ENCODE peak calls at places on chromosomes 2 and 18, in five cellular contexts. L is GM06990, Z is bronchial epithelial cell, S is coronary artery, T is H1. V is an unnamed sample.

GRCh38 chr2:68755071-68755470 is 20.5 kb downstream of the ARHGAP25 start:
- DNase-seq in L (no peak), Z (no peak), S (no peak), T (no peak), V (no peak)

GRCh38 chr2:14126846-14127245 is 505.7 kb upstream of the LRATD1 start:
- DNase-seq in L (no peak), Z (no peak), S (no peak), T (no peak), V (no peak)

GRCh38 chr2:223868005-223868404 is 30.6 kb upstream of the AP1S3 start:
- DNase-seq in L (no peak), Z (no peak), S (no peak), T (no peak), V (no peak)

GRCh38 chr2:23492941-23493340 is 108.0 kb downstream of the KLHL29 start:
- DNase-seq in L (no peak), Z (peak; percentile 96), S (no peak), T (no peak), V (no peak)

GRCh38 chr18:51196116-51196810 is 1.2 kb downstream of the MEX3C start:
- DNase-seq in L (peak; percentile 62), Z (no peak), S (peak; percentile 79), T (no peak), V (no peak)

GRCh38 chr2:199273043-199273647 is 184.6 kb downstream of the SATB2 start:
- DNase-seq in L (no peak), Z (peak; percentile 17), S (no peak), T (no peak), V (no peak)

GRCh38 chr2:80311304-80311703 is 6.8 kb upstream of the LRRTM1 start:
- DNase-seq in L (no peak), Z (peak; percentile 9), S (no peak), T (no peak), V (no peak)

GRCh38 chr2:167310442-167310841 is 422.2 kb downstream of the XIRP2 start:
- DNase-seq in L (no peak), Z (no peak), S (no peak), T (no peak), V (no peak)

GRCh38 chr2:192029089-192029488 is 165.6 kb downstream of the TMEFF2 start:
- DNase-seq in L (no peak), Z (peak; percentile 48), S (no peak), T (peak; percentile 58), V (peak; percentile 55)

GRCh38 chr2:178317807-178318206 is 123.5 kb downstream of the OSBPL6 start:
- DNase-seq in L (no peak), Z (no peak), S (no peak), T (no peak), V (no peak)

GRCh38 chr18:63155169-63155852 is 164.3 kb downstream of the BCL2 start:
- DNase-seq in L (peak; percentile 88), Z (peak; percentile 53), S (no peak), T (peak; percentile 95), V (peak; percentile 83)

GRCh38 chr2:205571300-205571858 is 110.9 kb upstream of the NRP2 start:
- DNase-seq in L (no peak), Z (no peak), S (no peak), T (no peak), V (no peak)

GRCh38 chr2:112004246-112004645 is 50.8 kb upstream of the TMEM87B start:
- DNase-seq in L (no peak), Z (no peak), S (peak; percentile 24), T (no peak), V (no peak)

GRCh38 chr2:155431004-155431507 is 732.6 kb downstream of the KCNJ3 start:
- DNase-seq in L (no peak), Z (no peak), S (no peak), T (no peak), V (no peak)

GRCh38 chr2:62474173-62474572 is 31.8 kb downstream of the TMEM17 start:
- DNase-seq in L (no peak), Z (no peak), S (no peak), T (no peak), V (no peak)

GRCh38 chr2:71807969-71808451 is 339.7 kb downstream of the CYP26B1 start:
- DNase-seq in L (no peak), Z (no peak), S (peak; percentile 45), T (peak; percentile 8), V (no peak)

GRCh38 chr2:85308951-85309555 is 18.7 kb downstream of the TGOLN2 start:
- DNase-seq in L (no peak), Z (no peak), S (no peak), T (no peak), V (no peak)

GRCh38 chr2:170177950-170178781 is at the start of gene MYO3B:
- DNase-seq in L (no peak), Z (peak; percentile 69), S (no peak), T (no peak), V (no peak)

GRCh38 chr2:96839288-96839874 is 4.4 kb downstream of the ANKRD23 start:
- DNase-seq in L (peak; percentile 77), Z (no peak), S (peak; percentile 62), T (peak; percentile 64), V (no peak)

GRCh38 chr2:234446404-234447076 is 50.3 kb downstream of the ARL4C start:
- DNase-seq in L (peak; percentile 78), Z (peak; percentile 94), S (no peak), T (no peak), V (no peak)

GRCh38 chr2:241680827-241681599 is 5.6 kb downstream of the DTYMK start:
- DNase-seq in L (no peak), Z (peak; percentile 37), S (no peak), T (no peak), V (no peak)

GRCh38 chr2:107112561-107112960 is 226.6 kb upstream of the ST6GAL2 start:
- DNase-seq in L (no peak), Z (no peak), S (no peak), T (no peak), V (no peak)

GRCh38 chr2:37795456-37795855 is 124.0 kb upstream of the CDC42EP3 start:
- DNase-seq in L (no peak), Z (no peak), S (no peak), T (no peak), V (no peak)

GRCh38 chr18:31977270-31977872 is 34.4 kb upstream of the TRAPPC8 start:
- DNase-seq in L (no peak), Z (peak; percentile 29), S (no peak), T (peak; percentile 59), V (peak; percentile 43)

GRCh38 chr2:60410458-60411146 is 142.9 kb downstream of the BCL11A start:
- DNase-seq in L (no peak), Z (no peak), S (no peak), T (peak; percentile 57), V (no peak)

GRCh38 chr2:110157153-110157793 is 41.7 kb upstream of the MALL start:
- DNase-seq in L (peak; percentile 2), Z (peak; percentile 74), S (no peak), T (no peak), V (peak; percentile 18)

GRCh38 chr2:100321881-100322820 is at the start of gene LONRF2:
- DNase-seq in L (peak; percentile 12), Z (no peak), S (no peak), T (peak; percentile 66), V (no peak)

GRCh38 chr2:174145827-174146226 is 102.5 kb downstream of the OLA1 start:
- DNase-seq in L (no peak), Z (peak; percentile 17), S (no peak), T (no peak), V (no peak)

GRCh38 chr2:222038086-222038802 is 260.6 kb downstream of the PAX3 start:
- DNase-seq in L (no peak), Z (peak; percentile 70), S (no peak), T (no peak), V (no peak)

DNA sequence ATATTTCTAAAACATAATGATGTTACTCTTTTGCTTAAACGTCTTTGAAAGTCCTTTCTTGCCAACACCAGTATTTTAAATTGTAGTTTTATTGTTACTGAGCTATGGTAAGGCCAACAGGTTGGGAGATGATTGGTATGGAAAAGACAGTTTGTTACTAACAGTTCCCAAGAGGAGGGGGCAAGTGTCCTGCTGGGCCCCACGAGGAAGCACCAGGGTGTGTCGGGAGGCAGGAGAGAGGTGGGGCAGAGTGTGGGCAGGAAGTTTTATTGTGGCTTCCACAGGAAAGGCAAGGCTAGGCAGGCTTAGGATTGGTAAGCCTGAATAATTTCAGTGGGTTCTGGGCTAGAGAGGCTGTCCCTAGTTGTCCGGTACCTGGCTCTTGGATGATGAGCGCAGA is 134.3 kb downstream of the SOCS6 start:
- DNase-seq in L (no peak), Z (no peak), S (no peak), T (no peak), V (no peak)
- H3K4me3 ChIP-seq in L (no peak overlapping the region), Z (no peak overlapping the region), S (no peak overlapping the region), T (no peak overlapping the region), V (no peak overlapping the region)

DNA sequence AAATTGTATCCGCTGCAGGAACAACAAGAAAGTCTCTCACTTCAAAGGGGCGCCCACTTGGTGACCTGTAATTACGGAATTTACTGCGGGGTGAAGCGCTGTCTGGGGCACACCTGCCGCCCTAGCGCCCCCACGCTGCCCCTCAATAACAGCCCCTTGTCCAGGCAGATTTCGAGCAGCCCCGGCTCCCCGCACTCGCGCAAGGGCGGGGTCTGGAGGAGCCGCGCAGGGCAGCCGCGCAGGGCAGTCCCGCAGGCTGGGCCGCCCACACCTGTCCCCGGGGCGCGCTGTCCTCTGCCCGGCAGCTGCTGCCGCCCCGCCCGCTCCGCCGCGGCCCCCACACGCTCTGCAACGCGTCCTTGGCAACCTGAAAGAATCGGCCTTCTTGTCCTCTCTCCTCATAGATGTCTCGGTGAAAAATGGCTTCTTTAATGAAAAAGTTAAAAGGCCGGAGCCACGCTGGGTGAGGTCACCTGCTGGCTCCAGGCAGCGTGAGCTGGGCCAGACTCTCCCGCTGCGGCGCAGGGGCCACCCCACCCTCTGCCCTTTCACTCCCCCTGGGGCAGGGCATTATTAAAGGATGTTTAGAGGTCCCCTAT is 218.1 kb downstream of the VAPA start:
- DNase-seq in L (no peak), Z (no peak), S (no peak), T (peak; percentile 60), V (no peak)
- H3K4me3 ChIP-seq in L (no peak overlapping the region), Z (peak overlapping the region; percentile 29), S (peak overlapping the region; percentile 69), T (peak overlapping the region; percentile 62), V (peak overlapping the region; percentile 45)

GRCh38 chr18:80109676-80110078 is 615 bp downstream of the ADNP2 start:
- DNase-seq in L (peak; percentile 50), Z (peak; percentile 25), S (no peak), T (peak; percentile 71), V (no peak)
- H3K4me3 ChIP-seq in L (peak overlapping the region; percentile 88), Z (peak overlapping the region; percentile 69), S (peak overlapping the region; percentile 91), T (peak overlapping the region; percentile 62), V (peak overlapping the region; percentile 78)

GRCh38 chr18:57440331-57441101 is 5.3 kb downstream of the ONECUT2 start:
- DNase-seq in L (no peak), Z (no peak), S (no peak), T (peak; percentile 72), V (no peak)
- H3K4me3 ChIP-seq in L (no peak overlapping the region), Z (no peak overlapping the region), S (peak overlapping the region; percentile 42), T (peak overlapping the region; percentile 34), V (no peak overlapping the region)

DNA sequence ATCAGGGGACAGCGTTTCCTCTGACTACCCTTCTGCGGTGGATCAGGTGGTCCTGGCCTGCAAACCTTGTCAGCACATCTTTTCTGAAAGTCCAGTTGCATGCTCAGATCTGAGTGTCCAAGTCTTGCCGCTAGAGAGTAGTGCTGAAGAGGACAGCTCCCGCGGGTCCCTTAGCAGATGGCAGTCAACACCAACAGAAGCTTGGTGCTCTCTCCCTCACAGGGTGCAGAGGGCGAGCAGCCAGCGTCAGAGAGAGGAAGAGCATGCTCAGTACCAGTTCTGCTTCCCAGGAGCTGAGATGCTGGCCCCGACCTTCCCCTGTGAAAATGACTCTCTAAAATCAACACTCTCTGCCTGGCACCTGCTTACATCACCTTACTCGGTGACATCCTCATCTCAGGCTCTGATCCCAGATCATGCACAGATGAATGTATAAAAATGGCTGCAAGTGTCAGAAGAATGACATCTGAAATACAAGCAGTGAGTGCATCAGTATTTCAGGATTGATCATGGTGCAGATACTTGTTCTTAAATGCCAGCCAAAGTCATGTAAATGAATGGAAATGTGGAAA is 86.0 kb upstream of the TWIST2 start:
- DNase-seq in L (no peak), Z (no peak), S (no peak), T (no peak), V (no peak)
- H3K4me3 ChIP-seq in L (no peak overlapping the region), Z (no peak overlapping the region), S (no peak overlapping the region), T (no peak overlapping the region), V (no peak overlapping the region)

GRCh38 chr18:6161549-6161948 is 253.2 kb downstream of the L3MBTL4 start:
- DNase-seq in L (no peak), Z (no peak), S (no peak), T (no peak), V (no peak)
- H3K4me3 ChIP-seq in L (no peak overlapping the region), Z (no peak overlapping the region), S (no peak overlapping the region), T (no peak overlapping the region), V (no peak overlapping the region)

V was measured in iPS DF 6.9.